ENCODE peak calls at places on chromosomes 5 and 9, in four cellular contexts. L is body of pancreas, N is fibroblast of the aortic adventitia, M is cardiac fibroblast. Z is an unnamed sample.

GRCh38 chr5:97854871-97855762 is 672.1 kb upstream of the RIOK2 start:
- DNase-seq in N (peak), L (no peak), M (peak), Z (no peak)

GRCh38 chr5:99900302-99900811 is 634.8 kb upstream of the FAM174A start:
- DNase-seq in N (no peak), M (no peak), L (no peak), Z (no peak)

GRCh38 chr5:68279960-68280359 is 64.4 kb downstream of the PIK3R1 start:
- DNase-seq in L (no peak), N (no peak), M (no peak), Z (no peak)

GRCh38 chr5:77558266-77558665 is 66.2 kb upstream of the WDR41 start:
- DNase-seq in M (no peak), N (no peak), L (no peak), Z (no peak)

GRCh38 chr5:161846731-161847130 is 1.2 kb upstream of the GABRA1 start:
- DNase-seq in M (peak), N (no peak), L (peak), Z (no peak)

GRCh38 chr5:91928751-91929521 is 545.8 kb upstream of the ARRDC3 start:
- DNase-seq in N (peak), L (no peak), M (peak), Z (no peak)

GRCh38 chr9:33719581-33720374 is 75.6 kb upstream of the PRSS3 start:
- DNase-seq in M (no peak), N (no peak), L (peak), Z (no peak)

GRCh38 chr9:91824151-91824550 is 125.9 kb downstream of the ROR2 start:
- DNase-seq in M (no peak), L (no peak), N (no peak), Z (no peak)

GRCh38 chr5:179836225-179837019 is 15.7 kb downstream of the SQSTM1 start:
- DNase-seq in M (peak), L (no peak), N (peak), Z (no peak)

GRCh38 chr5:68542207-68542606 is 326.7 kb downstream of the PIK3R1 start:
- DNase-seq in N (peak), L (no peak), M (no peak), Z (no peak)

GRCh38 chr5:170148430-170149205 is 42.9 kb downstream of the FOXI1 start:
- DNase-seq in N (no peak), L (no peak), M (no peak), Z (no peak)

GRCh38 chr5:3372289-3372688 is 223.3 kb upstream of the IRX1 start:
- DNase-seq in M (no peak), N (no peak), L (no peak), Z (no peak)

GRCh38 chr5:25160851-25161348 is 516.1 kb upstream of the CDH10 start:
- DNase-seq in M (no peak), L (no peak), N (no peak), Z (no peak)

DNA sequence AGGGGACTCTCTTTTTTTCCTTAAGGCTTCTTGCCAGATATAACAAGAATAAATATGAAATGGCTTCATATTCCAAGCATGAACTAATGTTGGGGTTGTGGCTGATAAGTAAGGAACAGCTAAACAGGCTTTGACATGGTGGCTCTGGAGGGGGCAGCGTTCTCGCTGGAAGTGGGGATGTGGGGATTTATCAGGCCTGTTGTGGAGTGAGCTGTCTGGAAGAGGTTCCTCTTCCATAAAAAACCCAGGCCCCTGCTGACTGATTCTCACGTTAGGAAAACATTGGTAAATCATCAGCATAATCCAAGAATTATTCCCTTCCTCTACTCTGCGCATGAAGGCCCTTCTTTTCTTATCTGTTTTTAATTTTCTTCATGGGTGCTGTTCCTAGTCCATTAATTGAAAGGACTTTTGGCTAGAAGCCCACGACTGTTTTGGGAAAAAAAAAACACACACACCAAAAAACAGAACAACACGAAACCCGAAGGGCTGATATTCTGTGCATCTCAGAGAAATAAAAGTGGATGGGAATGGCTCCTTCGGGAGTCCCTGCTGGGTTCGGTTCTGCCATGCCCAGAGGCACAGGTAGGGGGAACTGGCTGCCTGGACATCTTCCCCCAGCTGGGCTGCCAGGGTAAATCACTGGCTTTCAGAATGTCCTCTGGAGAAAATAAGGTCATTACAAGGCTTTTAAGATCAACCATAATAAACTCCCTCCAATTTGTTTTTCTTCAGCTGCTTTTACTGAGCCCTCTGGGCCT is 297.0 kb downstream of the SLIT3 start:
- DNase-seq in L (no peak), M (no peak), N (peak), Z (no peak)
- TF ChIP-seq CTCF in L (no peak), M (peak), N (peak), Z (peak)

DNA sequence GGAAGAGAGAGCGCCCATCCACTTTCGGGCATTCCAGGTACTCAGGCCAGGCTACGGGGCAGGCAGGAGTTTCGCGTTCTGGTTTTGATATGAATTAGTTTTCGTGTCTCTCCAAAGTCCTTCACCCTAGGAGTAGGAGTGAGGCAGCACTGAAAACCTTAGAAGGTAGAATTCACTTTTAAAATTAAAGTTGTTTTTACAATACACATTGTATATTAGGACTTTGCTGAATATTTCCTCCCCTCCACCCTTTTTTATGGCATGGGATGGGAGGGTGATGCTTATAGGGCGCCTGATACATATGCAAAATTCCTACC is 747 bp downstream of the ITGA1 start:
- DNase-seq in N (no peak), M (no peak), L (no peak), Z (no peak)
- TF ChIP-seq CTCF in N (no peak), M (no peak), L (no peak), Z (no peak)

GRCh38 chr5:112528928-112529327 is 109.9 kb upstream of the EPB41L4A start:
- DNase-seq in M (no peak), L (no peak), N (no peak), Z (no peak)

GRCh38 chr5:112525217-112525616 is 106.1 kb upstream of the EPB41L4A start:
- DNase-seq in N (no peak), M (no peak), L (no peak), Z (no peak)

GRCh38 chr5:112532654-112533314 is 113.7 kb upstream of the EPB41L4A start:
- DNase-seq in N (no peak), L (no peak), M (no peak), Z (no peak)

GRCh38 chr5:112533315-112533867 is 114.3 kb upstream of the EPB41L4A start:
- DNase-seq in L (peak), N (no peak), M (no peak), Z (no peak)

DNA sequence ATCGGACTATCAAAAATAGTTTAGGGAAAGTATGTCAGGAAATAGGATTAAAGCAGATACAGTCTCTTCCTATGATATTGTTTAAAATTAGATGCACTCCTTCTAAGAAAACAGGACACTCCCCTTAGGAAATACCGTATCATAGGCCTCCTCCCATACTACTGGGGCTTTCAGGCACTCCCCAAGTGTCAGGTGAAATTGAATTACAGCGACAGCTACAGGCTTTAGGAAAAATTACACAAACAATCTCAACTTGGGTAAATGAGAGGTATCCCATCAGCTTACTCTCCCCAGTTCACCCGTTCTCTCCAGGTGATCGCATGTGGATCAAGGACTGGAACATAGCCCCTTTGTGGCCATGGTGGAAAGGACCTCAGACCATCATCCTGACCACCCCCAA is 110.4 kb upstream of the EPB41L4A start:
- DNase-seq in M (peak), N (peak), L (no peak), Z (no peak)
- TF ChIP-seq CTCF in M (peak), N (no peak), L (no peak), Z (no peak)

GRCh38 chr9:86354882-86355399 is 731 bp upstream of the TUT7 start:
- DNase-seq in L (no peak), N (peak), M (peak), Z (no peak)
- TF ChIP-seq CTCF in L (no peak), N (no peak), M (no peak), Z (no peak)

GRCh38 chr5:89260254-89260653 is 377.3 kb upstream of the MEF2C start:
- DNase-seq in M (peak), N (peak), L (no peak), Z (no peak)

GRCh38 chr5:89262030-89262429 is 379.0 kb upstream of the MEF2C start:
- DNase-seq in N (no peak), M (no peak), L (no peak), Z (no peak)

GRCh38 chr5:89267764-89268163 is 384.8 kb upstream of the MEF2C start:
- DNase-seq in N (no peak), M (no peak), L (no peak), Z (no peak)

GRCh38 chr5:89265511-89266169 is 382.7 kb upstream of the MEF2C start:
- DNase-seq in N (peak), L (no peak), M (peak), Z (no peak)

DNA sequence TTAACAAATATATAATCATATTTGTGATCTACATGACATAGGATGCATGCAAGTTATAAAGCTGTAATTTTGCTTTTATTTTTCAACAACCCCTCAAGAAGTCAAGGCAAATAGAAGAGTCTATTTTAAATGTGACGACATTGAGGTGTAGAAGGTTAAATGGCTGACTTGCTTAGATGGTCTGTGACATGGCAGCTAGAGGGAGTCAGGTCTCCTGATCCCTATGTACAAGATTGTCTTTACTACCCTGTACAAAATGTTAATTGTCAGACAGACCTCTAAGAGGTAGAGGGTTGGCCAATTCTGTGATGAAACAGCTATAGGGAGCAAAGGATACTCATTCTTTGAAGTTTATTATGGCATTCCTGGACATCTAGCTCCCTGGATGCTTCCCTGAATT is 380.9 kb upstream of the MEF2C start:
- DNase-seq in N (no peak), L (no peak), M (no peak), Z (no peak)
- TF ChIP-seq CTCF in N (no peak), L (no peak), M (no peak), Z (no peak)

GRCh38 chr5:171750316-171750788 is 35.3 kb upstream of the SMIM23 start:
- DNase-seq in N (peak), L (peak), M (peak), Z (no peak)
- TF ChIP-seq CTCF in N (peak), L (no peak), M (peak), Z (peak)

Z was measured in AG09319.